ENCODE peak calls at places on chromosome 17, in five cellular contexts. W, H, P, N and Q are unnamed samples.

GRCh38 chr17:77319211-77320031 is 178.7 kb downstream of the SEC14L1 start:
- DNase-seq in H (peak), P (peak), W (peak), N (no peak), Q (no peak)

GRCh38 chr17:80163315-80163714 is 6.5 kb upstream of the CARD14 start:
- DNase-seq in H (no peak), N (no peak), P (no peak), W (no peak), Q (no peak)

GRCh38 chr17:7947651-7948050 is 15.6 kb downstream of the CNTROB start:
- DNase-seq in N (no peak), H (no peak), W (no peak), P (no peak), Q (no peak)

GRCh38 chr17:81681672-81682071 is 1.9 kb downstream of the ARL16 start:
- DNase-seq in H (no peak), P (no peak), W (no peak), N (no peak), Q (no peak)

GRCh38 chr17:78289802-78290363 is 58.5 kb downstream of the TMEM235 start:
- DNase-seq in P (peak), W (peak), H (peak), N (peak), Q (no peak)

GRCh38 chr17:73305845-73306836 is 5.7 kb downstream of the CDC42EP4 start:
- DNase-seq in P (no peak), W (no peak), H (no peak), N (no peak), Q (no peak)

GRCh38 chr17:80671039-80671822 is 126.6 kb downstream of the RPTOR start:
- DNase-seq in N (no peak), H (no peak), W (no peak), P (no peak), Q (no peak)

GRCh38 chr17:70271200-70271599 is 101.9 kb downstream of the KCNJ2 start:
- DNase-seq in W (no peak), H (no peak), P (no peak), N (no peak), Q (no peak)

GRCh38 chr17:51759260-51759659 is 399.3 kb downstream of the CA10 start:
- DNase-seq in N (no peak), P (no peak), W (no peak), H (no peak), Q (no peak)

GRCh38 chr17:48612854-48613691 is 2.0 kb downstream of the HOXB8 start:
- DNase-seq in H (peak), W (no peak), N (no peak), P (no peak), Q (no peak)

GRCh38 chr17:78313735-78314648 is 45.9 kb downstream of the SOCS3 start:
- DNase-seq in P (peak), N (peak), H (peak), W (peak), Q (no peak)

GRCh38 chr17:75749545-75750389 is 15.2 kb downstream of the GALK1 start:
- DNase-seq in H (peak), P (peak), N (peak), W (peak), Q (no peak)

GRCh38 chr17:9086577-9086976 is 65.3 kb downstream of the NTN1 start:
- DNase-seq in P (no peak), N (no peak), H (no peak), W (no peak), Q (no peak)

GRCh38 chr17:70169707-70170597 is 620 bp downstream of the KCNJ2 start:
- DNase-seq in P (peak), H (no peak), N (no peak), W (no peak), Q (no peak)

GRCh38 chr17:28406478-28406824 is 439 bp upstream of the SLC46A1 start:
- DNase-seq in N (no peak), P (no peak), H (no peak), W (no peak), Q (no peak)

GRCh38 chr17:51765558-51766145 is 392.9 kb downstream of the CA10 start:
- DNase-seq in H (no peak), N (no peak), P (no peak), W (no peak), Q (no peak)

GRCh38 chr17:4658478-4659305 is 17.2 kb upstream of the ALOX15 start:
- DNase-seq in H (no peak), W (no peak), P (no peak), N (no peak), Q (no peak)

GRCh38 chr17:2777242-2777867 is 18.9 kb upstream of the RAP1GAP2 start:
- DNase-seq in N (peak), P (no peak), W (no peak), H (no peak), Q (no peak)

GRCh38 chr17:263773-264172 is 82.3 kb upstream of the DOC2B start:
- DNase-seq in P (peak), W (no peak), N (peak), H (no peak), Q (no peak)

GRCh38 chr17:68431661-68432071 is 25.6 kb downstream of the WIPI1 start:
- DNase-seq in H (no peak), P (no peak), N (peak), W (no peak), Q (peak)

GRCh38 chr17:18132711-18133110 is 24.2 kb downstream of the MYO15A start:
- DNase-seq in W (no peak), H (no peak), P (no peak), N (no peak), Q (no peak)

GRCh38 chr17:28346746-28347246 is 10.5 kb downstream of the POLDIP2 start:
- DNase-seq in N (no peak), P (no peak), H (no peak), W (peak), Q (no peak)

GRCh38 chr17:34156741-34157589 is 98.1 kb upstream of the CCL2 start:
- DNase-seq in H (no peak), N (peak), W (no peak), P (no peak), Q (no peak)

GRCh38 chr17:1485311-1485747 is 7.2 kb downstream of the MYO1C start:
- DNase-seq in N (no peak), P (no peak), H (peak), W (peak), Q (no peak)

GRCh38 chr17:42618442-42619150 is 9.1 kb downstream of the TUBG1 start:
- DNase-seq in W (peak), P (no peak), N (peak), H (peak), Q (no peak)

GRCh38 chr17:79618383-79619067 is 7.7 kb upstream of the RBFOX3 start:
- DNase-seq in W (no peak), H (no peak), P (peak), N (peak), Q (no peak)

GRCh38 chr17:16383216-16383615 is 2.3 kb downstream of the UBB start:
- DNase-seq in W (no peak), H (no peak), P (no peak), N (no peak), Q (no peak)

GRCh38 chr17:76296186-76296585 is 11.9 kb downstream of the QRICH2 start:
- DNase-seq in W (no peak), H (no peak), P (no peak), N (no peak), Q (no peak)

GRCh38 chr17:62724398-62725146 is 83.5 kb downstream of the MARCHF10 start:
- DNase-seq in P (peak), N (no peak), W (no peak), H (peak), Q (no peak)

GRCh38 chr17:76265624-76266243 is 586 bp downstream of the UBALD2 start:
- DNase-seq in W (peak), N (peak), P (peak), H (peak), Q (no peak)

GRCh38 chr17:40364121-40364861 is at the start of gene GJD3:
- DNase-seq in P (peak), N (peak), W (no peak), H (no peak), Q (peak)

GRCh38 chr17:47997595-47997994 is 26.7 kb downstream of the CDK5RAP3 start:
- DNase-seq in H (no peak), W (no peak), N (no peak), P (no peak), Q (no peak)

GRCh38 chr17:39979865-39980401 is 674 bp upstream of the PSMD3 start:
- DNase-seq in W (no peak), P (no peak), N (no peak), H (peak), Q (no peak)

GRCh38 chr17:72076678-72077030 is 44.2 kb upstream of the SOX9 start:
- DNase-seq in P (no peak), W (no peak), H (no peak), N (no peak), Q (no peak)

GRCh38 chr17:72075995-72076677 is 44.7 kb upstream of the SOX9 start:
- DNase-seq in N (no peak), P (no peak), H (no peak), W (no peak), Q (peak)

GRCh38 chr17:72077326-72077960 is 43.4 kb upstream of the SOX9 start:
- DNase-seq in P (no peak), W (no peak), H (no peak), N (no peak), Q (peak)

GRCh38 chr17:72079700-72080099 is 41.1 kb upstream of the SOX9 start:
- DNase-seq in P (no peak), N (no peak), W (no peak), H (no peak), Q (no peak)
- TF ChIP-seq POLR2AphosphoS5 in P (peak), N (no peak), W (no peak), H (no peak), Q (no peak)

DNA sequence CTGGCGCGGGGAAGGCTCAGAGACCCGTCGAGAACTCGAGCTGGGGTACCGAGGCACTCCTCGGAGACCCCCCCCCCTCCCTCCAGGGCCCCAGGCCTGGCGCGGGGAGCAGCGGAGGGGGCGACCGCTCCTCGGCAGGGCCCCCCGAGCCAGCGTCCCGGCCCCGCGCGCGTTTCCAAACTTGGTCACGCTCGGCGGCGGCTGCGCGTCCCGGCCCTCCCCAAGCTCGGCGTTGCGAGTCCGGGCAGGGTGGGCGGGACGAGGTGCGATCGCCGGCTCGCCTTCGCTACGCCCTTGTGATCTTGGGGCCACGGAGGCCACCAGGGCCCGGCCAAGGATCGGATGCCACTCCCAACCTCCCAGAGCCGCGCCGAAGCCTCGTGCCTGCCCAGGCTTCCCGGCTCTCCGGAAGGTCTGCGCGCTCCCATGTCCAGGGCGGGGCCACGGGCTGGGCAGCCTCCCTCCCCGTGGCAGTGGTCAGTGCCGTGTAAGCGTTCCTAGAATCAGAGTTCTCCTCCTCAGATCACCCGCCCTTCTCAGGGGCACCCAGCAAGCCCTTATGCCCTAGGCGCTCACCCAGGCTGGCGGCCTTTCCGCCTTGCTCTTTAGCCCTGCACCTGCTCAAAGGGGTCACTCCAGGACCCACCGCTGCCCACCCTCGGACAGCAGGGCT is 12.0 kb upstream of the MRPS23 start:
- DNase-seq in P (peak), N (peak), W (peak), H (peak), Q (no peak)
- TF ChIP-seq POLR2A in P (peak), N (no peak), W (no peak), H (no peak), Q (no peak)

GRCh38 chr17:29597361-29598172 is 4.6 kb downstream of the ANKRD13B start:
- DNase-seq in W (no peak), P (peak), H (no peak), N (peak), Q (no peak)

GRCh38 chr17:29608986-29609385 is 13.7 kb downstream of the CORO6 start:
- DNase-seq in P (peak), H (no peak), N (no peak), W (no peak), Q (no peak)

GRCh38 chr17:29607557-29608195 is 14.7 kb downstream of the ANKRD13B start:
- DNase-seq in N (no peak), H (no peak), P (no peak), W (no peak), Q (no peak)

DNA sequence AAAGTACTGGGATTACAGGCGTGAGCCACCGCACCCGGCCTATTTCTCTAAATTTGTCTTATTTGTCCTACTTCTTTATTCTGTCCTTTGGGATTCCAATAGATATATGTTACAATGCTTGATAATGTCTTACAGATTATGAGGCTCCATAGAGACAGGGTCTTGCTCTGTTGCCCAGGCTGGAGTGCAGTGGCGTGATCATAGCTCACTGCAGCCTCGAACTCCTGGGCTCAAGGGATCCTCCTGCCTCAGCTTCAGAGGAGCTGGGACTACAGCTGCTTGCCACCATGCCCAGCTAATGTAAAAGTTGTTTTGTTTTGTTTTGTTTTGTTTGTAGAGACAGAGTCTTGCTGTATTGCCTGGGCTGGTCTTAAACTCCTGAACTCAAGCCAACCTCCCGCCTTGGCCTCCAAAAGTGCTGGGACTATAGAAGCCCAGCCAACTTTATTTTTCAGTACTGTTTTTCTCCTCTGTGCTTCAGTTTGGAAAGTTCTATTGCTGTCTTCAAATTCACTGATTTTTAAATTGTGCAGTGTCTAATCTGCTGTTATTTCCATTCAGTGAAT is 10.3 kb downstream of the ANKRD13B start:
- DNase-seq in P (no peak), N (no peak), H (no peak), W (no peak), Q (no peak)
- H3K27ac ChIP-seq in P (no peak), N (no peak), H (no peak), W (no peak), Q (no peak)

GRCh38 chr17:74445156-74445555 is 13.3 kb downstream of the GPRC5C start:
- DNase-seq in W (no peak), N (no peak), H (no peak), P (no peak), Q (no peak)

GRCh38 chr17:74442291-74442669 is 10.4 kb downstream of the GPRC5C start:
- DNase-seq in N (no peak), H (no peak), P (no peak), W (no peak), Q (no peak)

GRCh38 chr17:74442670-74443515 is 11.0 kb downstream of the GPRC5C start:
- DNase-seq in P (peak), N (peak), W (peak), H (peak), Q (no peak)

GRCh38 chr17:74443516-74444296 is 11.8 kb downstream of the GPRC5C start:
- DNase-seq in H (peak), P (no peak), N (no peak), W (no peak), Q (no peak)

GRCh38 chr17:74444406-74444805 is 12.5 kb downstream of the GPRC5C start:
- DNase-seq in P (peak), W (peak), N (no peak), H (no peak), Q (no peak)
- TF ChIP-seq POLR2AphosphoS5 in P (no peak), W (peak), N (no peak), H (no peak), Q (peak)

GRCh38 chr17:44324571-44325275 is at the start of gene SLC25A39:
- DNase-seq in H (peak), W (peak), P (peak), N (peak), Q (no peak)
- TF ChIP-seq POLR2A in H (peak), W (no peak), P (peak), N (no peak), Q (no peak)

DNA sequence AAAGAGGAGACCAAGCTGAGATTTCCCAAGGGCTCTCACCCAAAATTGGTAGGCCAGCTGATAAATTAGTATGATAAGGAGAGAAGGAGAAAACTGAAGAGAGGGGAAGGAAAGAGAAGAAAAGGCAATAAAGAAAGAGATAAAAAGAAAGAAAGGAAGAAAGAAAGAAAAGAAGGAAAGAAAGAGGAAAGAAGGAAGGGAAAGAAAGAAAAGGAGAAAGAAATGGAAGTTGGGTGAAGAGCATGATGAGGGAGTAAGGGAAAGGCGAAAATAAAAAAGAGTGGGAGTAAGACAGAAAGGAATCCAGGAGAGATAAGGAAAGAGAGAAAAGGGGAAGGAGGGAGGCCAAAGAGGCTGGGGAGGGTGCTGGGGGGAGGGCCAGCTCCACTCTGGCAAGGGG is 95.4 kb downstream of the MRM1 start:
- DNase-seq in N (no peak), H (no peak), W (no peak), P (no peak), Q (no peak)
- H3K27ac ChIP-seq in N (no peak), H (no peak), W (no peak), P (no peak), Q (no peak)

GRCh38 chr17:66956941-66957340 is 7.6 kb upstream of the CACNG4 start:
- DNase-seq in P (no peak), H (no peak), N (no peak), W (no peak), Q (no peak)
- TF ChIP-seq POLR2AphosphoS5 in P (peak), H (no peak), N (no peak), W (no peak), Q (no peak)

DNA sequence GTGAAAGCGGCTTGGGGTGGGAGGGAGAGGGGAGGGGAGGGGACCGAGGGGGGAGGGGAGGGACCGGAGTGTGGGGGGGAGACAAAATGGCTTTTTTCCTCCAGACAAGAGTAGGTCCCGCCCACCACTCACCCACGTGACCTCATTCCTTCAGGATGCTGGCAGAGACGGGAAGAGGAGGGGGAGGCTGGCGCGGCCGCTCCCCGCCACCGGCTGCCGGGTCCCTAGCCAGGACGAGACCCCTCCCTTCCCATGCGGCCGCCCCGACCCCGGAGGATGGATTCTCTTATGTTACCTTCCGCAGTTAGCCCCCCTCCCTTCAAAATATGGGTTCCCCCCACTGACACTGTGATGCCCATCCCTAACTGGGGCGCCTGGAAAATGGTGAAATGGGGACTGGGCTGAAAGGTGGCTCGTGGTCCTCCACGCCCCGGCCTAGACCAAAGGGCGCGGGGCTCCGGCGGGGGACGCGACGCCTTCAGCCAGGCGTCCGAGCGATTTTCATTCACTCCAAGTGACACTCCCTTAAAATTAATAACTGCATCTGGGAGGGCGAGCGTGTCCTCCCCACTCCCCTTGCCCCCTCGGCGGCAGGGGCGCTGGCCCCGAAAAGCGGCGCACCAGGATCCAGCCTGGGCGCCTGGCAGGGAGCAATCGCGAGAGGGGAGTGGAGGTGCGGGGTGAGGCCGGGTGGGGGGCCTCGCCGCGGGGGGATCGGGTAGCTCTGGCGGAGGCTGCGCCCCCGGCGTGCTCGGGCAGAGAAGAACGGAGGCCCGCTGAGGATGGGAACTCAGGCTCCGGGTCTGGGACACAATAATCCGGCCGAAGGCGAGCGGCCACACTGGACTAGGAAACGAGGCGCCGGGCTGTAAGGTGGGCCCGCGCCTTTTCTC is at the start of gene PCGF2:
- DNase-seq in W (peak), P (peak), N (peak), H (peak), Q (no peak)
- TF ChIP-seq POLR2A in W (no peak), P (no peak), N (no peak), H (peak), Q (peak)

GRCh38 chr17:37429442-37429841 is 22.8 kb downstream of the TADA2A start:
- DNase-seq in N (no peak), H (no peak), W (no peak), P (no peak), Q (no peak)

GRCh38 chr17:37430051-37430591 is 23.4 kb downstream of the TADA2A start:
- DNase-seq in W (no peak), P (no peak), H (no peak), N (no peak), Q (no peak)

GRCh38 chr17:37432671-37433070 is 26.0 kb downstream of the TADA2A start:
- DNase-seq in P (no peak), N (no peak), H (no peak), W (no peak), Q (no peak)

GRCh38 chr17:37425268-37425667 is 18.6 kb downstream of the TADA2A start:
- DNase-seq in W (no peak), N (no peak), H (no peak), P (no peak), Q (no peak)

DNA sequence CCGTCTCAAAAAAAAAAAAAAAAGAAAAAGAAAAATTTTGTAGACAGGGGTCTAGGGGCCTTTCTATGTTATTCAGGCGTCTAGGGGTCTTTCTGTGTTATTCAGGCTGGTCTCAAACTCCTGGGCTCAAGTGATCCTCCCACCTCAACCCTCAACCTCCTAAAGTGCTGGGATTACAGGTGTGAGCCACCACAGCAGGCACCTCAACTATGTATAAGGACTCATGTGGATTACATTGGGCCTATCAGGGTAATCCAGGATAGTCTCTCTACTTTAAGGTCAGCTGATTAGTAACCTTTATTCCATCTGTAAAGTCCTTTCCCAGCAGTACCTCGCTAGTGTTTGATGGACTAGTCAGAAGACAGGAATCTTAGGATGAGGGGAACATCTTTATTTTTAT is 22.4 kb downstream of the TADA2A start:
- DNase-seq in N (no peak), W (no peak), H (no peak), P (no peak), Q (no peak)
- H3K27ac ChIP-seq in N (no peak), W (no peak), H (no peak), P (no peak), Q (peak)